ENCODE peak calls at places on chromosomes 2 and 18, in eight cellular contexts. F, Q, B, O, H, Y, M and C are unnamed samples.

GRCh38 chr2:210170442-210171303 is 536 bp downstream of the KANSL1L start:
- DNase-seq in Q (peak), M (peak), Y (peak), F (peak), H (peak), O (peak), B (peak), C (peak)

GRCh38 chr2:10576456-10576855 is 113.3 kb downstream of the NOL10 start:
- DNase-seq in M (no peak), Y (no peak), B (no peak), Q (no peak), F (no peak), H (no peak), O (no peak), C (no peak)

GRCh38 chr2:55490554-55490953 is 29.0 kb upstream of the CFAP36 start:
- DNase-seq in F (peak), Q (peak), H (peak), M (no peak), O (no peak), B (no peak), Y (peak), C (peak)

GRCh38 chr2:163528640-163529217 is 207.1 kb downstream of the FIGN start:
- DNase-seq in H (no peak), O (no peak), B (no peak), Q (no peak), Y (no peak), M (no peak), F (no peak), C (no peak)

GRCh38 chr2:230012242-230012884 is 56.4 kb downstream of the SLC16A14 start:
- DNase-seq in F (no peak), B (no peak), M (no peak), Y (no peak), Q (no peak), H (no peak), O (no peak), C (no peak)

GRCh38 chr2:110106642-110107041 is 9.0 kb downstream of the MALL start:
- DNase-seq in H (peak), B (no peak), M (no peak), Q (no peak), O (no peak), Y (no peak), F (no peak), C (no peak)

GRCh38 chr2:120854014-120854620 is 118.4 kb downstream of the GLI2 start:
- DNase-seq in Y (no peak), M (no peak), Q (no peak), B (no peak), H (no peak), O (no peak), F (no peak), C (no peak)

GRCh38 chr2:96092580-96092877 is 23.8 kb downstream of the ADRA2B start:
- DNase-seq in Y (no peak), B (no peak), O (no peak), M (no peak), H (no peak), Q (no peak), F (peak), C (no peak)

GRCh38 chr2:71545572-71546274 is 92.4 kb downstream of the DYSF start:
- DNase-seq in M (peak), F (peak), H (peak), O (peak), Y (peak), Q (no peak), B (peak), C (peak)

GRCh38 chr18:67932261-67932660 is 415.7 kb upstream of the DSEL start:
- DNase-seq in O (no peak), B (no peak), Y (no peak), Q (no peak), H (no peak), F (no peak), M (no peak), C (no peak)

GRCh38 chr2:142041105-142041504 is 89.7 kb downstream of the LRP1B start:
- DNase-seq in H (no peak), O (no peak), M (no peak), B (no peak), F (no peak), Y (no peak), Q (no peak), C (no peak)